ENCODE peak calls at places on chromosomes 11 and 22, in eight cellular contexts. C, R, D, O, K, E, Q and U are unnamed samples.

GRCh38 chr11:34600339-34601084 is 20.4 kb upstream of the EHF start:
- DNase-seq in O (peak; percentile 64), C (no peak), R (no peak), E (peak; percentile 58), K (no peak), Q (no peak), D (peak; percentile 37), U (no peak)

GRCh38 chr11:83120328-83120727 is 36.6 kb upstream of the PCF11 start:
- DNase-seq in K (no peak), Q (no peak), O (peak; percentile 44), D (no peak), C (no peak), E (no peak), R (no peak), U (no peak)

GRCh38 chr22:19974233-19974861 is 32.7 kb upstream of the TXNRD2 start:
- DNase-seq in E (peak; percentile 99), K (no peak), D (peak; percentile 62), C (no peak), O (peak; percentile 79), Q (peak; percentile 22), R (no peak), U (peak; percentile 92)

GRCh38 chr11:30853470-30853869 is 267.3 kb upstream of the MPPED2 start:
- DNase-seq in R (no peak), C (no peak), Q (no peak), K (no peak), E (no peak), O (no peak), D (no peak), U (no peak)

GRCh38 chr22:46754110-46754799 is 8.2 kb upstream of the TBC1D22A start:
- DNase-seq in C (no peak), R (peak; percentile 97), K (no peak), Q (peak; percentile 91), E (no peak), D (no peak), O (peak; percentile 98), U (no peak)

GRCh38 chr11:11574373-11574772 is 47.4 kb downstream of the GALNT18 start:
- DNase-seq in R (no peak), D (no peak), K (no peak), Q (no peak), C (no peak), O (no peak), E (no peak), U (no peak)

GRCh38 chr11:71283960-71284359 is 31.6 kb upstream of the SHANK2 start:
- DNase-seq in O (no peak), R (no peak), E (no peak), Q (peak; percentile 95), K (no peak), C (no peak), D (no peak), U (no peak)

GRCh38 chr11:117319214-117319840 is 3.3 kb upstream of the BACE1 start:
- DNase-seq in D (no peak), E (no peak), K (no peak), C (no peak), R (no peak), Q (no peak), O (peak; percentile 80), U (no peak)

GRCh38 chr22:37996515-37997246 is 12.3 kb upstream of the SOX10 start:
- DNase-seq in E (no peak), O (no peak), D (no peak), R (no peak), Q (no peak), C (no peak), K (no peak), U (no peak)

GRCh38 chr11:129410561-129410960 is 34.9 kb downstream of the BARX2 start:
- DNase-seq in D (no peak), Q (no peak), E (no peak), O (no peak), C (no peak), K (no peak), R (no peak), U (no peak)

GRCh38 chr11:118896921-118897591 is 13.4 kb downstream of the CXCR5 start:
- DNase-seq in D (no peak), K (no peak), Q (no peak), C (no peak), E (no peak), R (no peak), O (no peak), U (no peak)

GRCh38 chr22:40951795-40952602 is 821 bp downstream of the RBX1 start:
- DNase-seq in C (peak; percentile 4), R (no peak), O (no peak), D (no peak), K (no peak), Q (no peak), E (no peak), U (no peak)

GRCh38 chr22:42906605-42907338 is 49.7 kb upstream of the ARFGAP3 start:
- DNase-seq in C (no peak), O (no peak), D (peak; percentile 76), Q (no peak), R (no peak), K (no peak), E (no peak), U (no peak)

GRCh38 chr22:50191041-50191740 is 5.5 kb downstream of the TRABD start:
- DNase-seq in C (peak; percentile 71), E (no peak), O (no peak), Q (no peak), K (peak; percentile 73), R (no peak), D (peak; percentile 54), U (no peak)

GRCh38 chr11:77171885-77172665 is 44.0 kb downstream of the MYO7A start:
- DNase-seq in C (no peak), O (no peak), D (peak; percentile 68), K (no peak), R (no peak), Q (no peak), E (peak; percentile 88), U (no peak)

GRCh38 chr11:64419818-64420485 is 61.0 kb downstream of the RPS6KA4 start:
- DNase-seq in O (peak; percentile 19), R (no peak), Q (no peak), K (no peak), D (no peak), C (no peak), E (peak; percentile 60), U (no peak)

GRCh38 chr11:44133335-44133946 is 38.0 kb downstream of the EXT2 start:
- DNase-seq in K (no peak), E (peak; percentile 59), O (peak; percentile 33), C (no peak), Q (peak; percentile 59), D (peak; percentile 69), R (no peak), U (peak; percentile 9)

GRCh38 chr11:111097191-111097590 is 148.3 kb upstream of the POU2AF2 start:
- DNase-seq in C (no peak), Q (peak; percentile 17), D (no peak), K (no peak), E (peak; percentile 78), O (peak; percentile 22), R (no peak), U (no peak)

GRCh38 chr11:16605971-16606783 is 132.3 kb upstream of the C11orf58 start:
- DNase-seq in D (peak; percentile 87), R (no peak), O (peak; percentile 87), K (peak; percentile 49), E (peak; percentile 94), Q (peak; percentile 88), C (peak; percentile 64), U (no peak)
- H3K27me3 ChIP-seq in D (peaks cover 78% of the 10 kb centered on the region), R (peaks cover 21% of the 10 kb centered on the region), O (peaks cover 6% of the 10 kb centered on the region), K (peaks cover 47% of the 10 kb centered on the region), E (peaks cover 42% of the 10 kb centered on the region), Q (peaks cover 79% of the 10 kb centered on the region), C (peaks cover 64% of the 10 kb centered on the region), U (peaks cover 82% of the 10 kb centered on the region)

GRCh38 chr11:47284151-47284550 is 14.2 kb downstream of the MADD start:
- DNase-seq in O (no peak), K (no peak), R (no peak), E (no peak), D (no peak), C (no peak), Q (no peak), U (no peak)
- H3K27ac ChIP-seq in O (no peak overlapping the region), K (no peak overlapping the region), R (no peak overlapping the region), E (no peak overlapping the region), D (no peak overlapping the region), C (no peak overlapping the region), Q (no peak overlapping the region), U (no peak overlapping the region)

GRCh38 chr22:30474121-30474520 is 2.3 kb upstream of the SEC14L3 start:
- DNase-seq in D (no peak), R (no peak), O (no peak), Q (no peak), C (no peak), K (no peak), E (no peak), U (no peak)

GRCh38 chr22:30469165-30469564 is 2.7 kb downstream of the SEC14L3 start:
- DNase-seq in R (no peak), K (no peak), Q (no peak), E (no peak), C (no peak), D (no peak), O (no peak), U (no peak)

GRCh38 chr22:30472994-30473720 is 1.3 kb upstream of the SEC14L3 start:
- DNase-seq in Q (no peak), K (no peak), D (no peak), R (no peak), E (no peak), C (no peak), O (no peak), U (no peak)

GRCh38 chr22:30470655-30471054 is 1.2 kb downstream of the SEC14L3 start:
- DNase-seq in R (no peak), O (no peak), E (no peak), K (no peak), D (no peak), C (no peak), Q (no peak), U (no peak)

DNA sequence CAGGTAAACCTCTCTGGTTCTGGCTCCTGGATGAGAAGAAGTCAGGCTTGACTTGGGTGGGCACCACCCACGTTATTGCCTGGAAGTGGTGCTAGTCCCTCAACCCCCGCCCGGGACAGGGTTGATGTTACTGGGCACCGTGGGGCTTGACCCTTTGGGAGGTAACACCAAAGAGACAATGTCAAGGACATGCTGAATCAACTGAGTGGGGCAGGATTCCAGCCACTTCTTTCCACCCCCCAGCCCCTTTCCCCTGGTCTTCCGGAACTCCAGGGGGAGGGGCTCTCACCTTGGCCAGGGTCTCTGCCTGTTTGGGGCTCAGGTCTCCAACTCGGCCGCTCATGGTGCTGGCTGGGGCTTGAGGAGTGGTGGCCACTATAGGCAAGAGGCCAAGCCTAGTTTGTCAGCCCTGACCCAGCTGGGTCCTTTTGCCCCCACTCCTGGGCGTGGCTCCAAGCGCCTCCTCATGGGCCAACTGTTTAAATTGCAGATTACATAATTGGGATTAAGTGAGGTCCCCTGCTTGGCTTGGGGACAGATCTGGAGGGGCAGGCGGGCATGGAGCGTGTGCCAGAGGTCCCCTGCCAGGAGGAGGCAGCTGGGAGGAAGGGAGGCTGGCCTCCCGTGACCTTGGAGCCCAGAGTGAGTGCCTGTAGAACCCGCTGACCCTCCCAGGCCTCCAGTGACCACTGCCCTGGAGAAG is at the start of gene SEC14L3:
- DNase-seq in C (no peak), E (no peak), R (no peak), O (no peak), Q (no peak), D (no peak), K (no peak), U (no peak)
- H3K27me3 ChIP-seq in C (peaks cover 6% of the 10 kb centered on the region), E (no peaks in the 10 kb centered on the region), R (no peaks in the 10 kb centered on the region), O (peaks cover 33% of the 10 kb centered on the region), Q (no peaks in the 10 kb centered on the region), D (no peaks in the 10 kb centered on the region), K (peaks cover 4% of the 10 kb centered on the region), U (no peaks in the 10 kb centered on the region)

DNA sequence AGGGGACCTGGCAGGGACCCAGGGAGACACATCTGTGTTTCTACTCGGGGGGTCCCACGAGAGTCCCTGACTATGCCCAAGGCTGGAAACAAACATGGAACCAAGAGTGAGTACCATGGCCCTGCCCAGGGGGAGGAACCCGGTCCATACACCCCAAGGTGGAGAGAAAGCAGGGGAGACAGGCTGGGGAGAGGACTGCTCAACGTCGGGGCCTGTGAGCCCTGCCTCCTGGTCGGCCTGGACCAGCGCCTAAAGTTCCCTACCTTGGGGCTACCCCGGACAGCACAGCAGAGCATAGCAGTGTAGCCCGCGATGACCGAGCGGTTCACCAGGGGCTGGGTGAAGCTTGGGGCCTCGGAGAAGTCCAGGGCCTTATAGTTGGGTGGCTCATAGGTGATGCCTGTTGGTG is 20.2 kb downstream of the MYBPC3 start:
- DNase-seq in K (no peak), R (no peak), E (no peak), Q (no peak), D (no peak), O (no peak), C (no peak), U (no peak)
- H3K27ac ChIP-seq in K (no peak overlapping the region), R (no peak overlapping the region), E (no peak overlapping the region), Q (no peak overlapping the region), D (peak overlapping the region; percentile 85), O (no peak overlapping the region), C (no peak overlapping the region), U (no peak overlapping the region)